ENCODE peak calls at places on chromosomes 3 and 15, in six cellular contexts. A is NCI-H187 treated with DMSO at 0.1 percent for 48 hours, Q is NCI-H1105 treated with DMSO at 0.1 percent for 48 hours, C is left lung, Z is upper lobe of left lung, P is retina. D is an unnamed sample.

GRCh38 chr3:162677475-162677874 is 1180.9 kb downstream of the OTOL1 start:
- DNase-seq in C (no peak), Q (no peak), Z (no peak), A (no peak), P (no peak), D (no peak)

GRCh38 chr3:146065573-146066006 is 95.4 kb downstream of the PLOD2 start:
- DNase-seq in Q (peak; percentile 63), Z (no peak), P (no peak), C (no peak), A (no peak), D (no peak)

GRCh38 chr3:25725810-25726209 is 57.4 kb downstream of the NGLY1 start:
- DNase-seq in P (no peak), A (no peak), Q (no peak), C (no peak), Z (no peak), D (no peak)

GRCh38 chr15:34318277-34319079 is 19.1 kb downstream of the SLC12A6 start:
- DNase-seq in P (peak; percentile 60), Z (no peak), A (peak; percentile 28), Q (peak; percentile 39), C (no peak), D (no peak)

GRCh38 chr15:94294556-94294955 is 63.2 kb downstream of the MCTP2 start:
- DNase-seq in P (no peak), A (no peak), C (no peak), Q (no peak), Z (no peak), D (no peak)

GRCh38 chr3:159674583-159674982 is 314.1 kb upstream of the IL12A start:
- DNase-seq in P (no peak), C (no peak), Q (no peak), A (no peak), Z (no peak), D (no peak)

GRCh38 chr15:52382647-52383046 is 87.0 kb upstream of the MYO5C start:
- DNase-seq in Z (no peak), P (no peak), C (no peak), A (no peak), Q (no peak), D (no peak)

GRCh38 chr3:132880986-132881385 is 157.2 kb upstream of the TMEM108 start:
- DNase-seq in Z (no peak), A (no peak), P (no peak), Q (no peak), C (no peak), D (no peak)

GRCh38 chr3:98353554-98353953 is at the start of gene OR5K4:
- DNase-seq in A (no peak), C (no peak), Q (no peak), Z (no peak), P (no peak), D (no peak)

GRCh38 chr15:58171476-58172061 is 33.4 kb downstream of the AQP9 start:
- DNase-seq in C (no peak), Q (no peak), A (no peak), P (no peak), Z (no peak), D (no peak)

GRCh38 chr3:78507196-78507984 is 1260.4 kb downstream of the ROBO1 start:
- DNase-seq in A (no peak), C (peak; percentile 54), P (no peak), Q (no peak), Z (no peak), D (no peak)

GRCh38 chr15:82303956-82304640 is 41.5 kb downstream of the SAXO2 start:
- DNase-seq in C (no peak), Q (no peak), A (no peak), P (no peak), Z (peak; percentile 38), D (peak; percentile 51)

GRCh38 chr3:140113983-140114923 is 179.3 kb downstream of the CLSTN2 start:
- DNase-seq in C (no peak), A (no peak), Q (peak; percentile 42), Z (no peak), P (no peak), D (no peak)

GRCh38 chr3:174957581-174958001 is 98.5 kb downstream of the NAALADL2 start:
- DNase-seq in C (no peak), A (no peak), Z (no peak), P (no peak), Q (no peak), D (no peak)